ENCODE peak calls at places on chromosomes 5 and 9, in four cellular contexts. Q is tibial nerve, M is bronchial epithelial cell, A is HuH-7. B is an unnamed sample.

GRCh38 chr5:62011072-62011664 is 294.8 kb upstream of the KIF2A start:
- DNase-seq in A (no peak), Q (no peak), M (no peak), B (no peak)

GRCh38 chr5:64147849-64148441 is 17.7 kb upstream of the RNF180 start:
- DNase-seq in M (peak; percentile 49), A (peak; percentile 51), Q (peak; percentile 64), B (no peak)

GRCh38 chr5:34012791-34013190 is 4.9 kb upstream of the AMACR start:
- DNase-seq in Q (no peak), A (no peak), M (no peak), B (no peak)

GRCh38 chr5:169300468-169301385 is at the start of gene SLIT3:
- DNase-seq in M (peak; percentile 59), Q (peak; percentile 40), A (no peak), B (no peak)

GRCh38 chr9:76116913-76117312 is 226.4 kb downstream of the PCSK5 start:
- DNase-seq in A (no peak), Q (no peak), M (peak; percentile 86), B (no peak)

GRCh38 chr9:87285183-87285582 is 212.5 kb upstream of the DAPK1 start:
- DNase-seq in Q (no peak), A (no peak), M (no peak), B (no peak)

GRCh38 chr5:135063056-135063445 is 29.0 kb upstream of the PITX1 start:
- DNase-seq in Q (no peak), M (no peak), A (no peak), B (no peak)

GRCh38 chr5:159456261-159456660 is 126.0 kb upstream of the IL12B start:
- DNase-seq in A (no peak), M (no peak), Q (no peak), B (no peak)

GRCh38 chr5:7917130-7918123 is 48.5 kb downstream of the MTRR start:
- DNase-seq in Q (no peak), M (no peak), A (no peak), B (no peak)

GRCh38 chr5:127588368-127588767 is 60.5 kb upstream of the CTXN3 start:
- DNase-seq in Q (no peak), A (no peak), M (no peak), B (no peak)

GRCh38 chr9:136805207-136805740 is 2.5 kb upstream of the RABL6 start:
- DNase-seq in M (no peak), A (no peak), Q (no peak), B (no peak)

GRCh38 chr5:148290271-148291195 is 21.7 kb upstream of the SPINK7 start:
- DNase-seq in M (peak; percentile 40), Q (no peak), A (peak; percentile 20), B (no peak)

GRCh38 chr5:179222246-179223017 is 122.8 kb downstream of the ADAMTS2 start:
- DNase-seq in M (no peak), Q (no peak), A (no peak), B (no peak)

GRCh38 chr9:128419061-128419925 is 1.4 kb upstream of the CERCAM start:
- DNase-seq in M (no peak), Q (no peak), A (peak; percentile 63), B (no peak)

B was measured in GM12892.